ENCODE peak calls at places on chromosome 2, in four cellular contexts. L is upper lobe of left lung, W is GM23338, Z is GM12878. Y is an unnamed sample.

GRCh38 chr2:7745369-7745768 is 828.2 kb downstream of the RNF144A start:
- DNase-seq in L (no peak), Z (no peak), W (no peak), Y (no peak)

GRCh38 chr2:1626271-1626681 is 118.0 kb downstream of the PXDN start:
- DNase-seq in Z (no peak), L (peak), W (no peak), Y (no peak)

GRCh38 chr2:241223211-241224067 is 35.0 kb downstream of the ANO7 start:
- DNase-seq in W (no peak), Z (no peak), L (no peak), Y (peak)

GRCh38 chr2:193357508-193357907 is 1162.8 kb upstream of the TMEFF2 start:
- DNase-seq in W (no peak), L (no peak), Z (no peak), Y (no peak)

GRCh38 chr2:68790600-68790999 is 56.0 kb downstream of the ARHGAP25 start:
- DNase-seq in W (no peak), L (no peak), Z (no peak), Y (no peak)

GRCh38 chr2:190791347-190791982 is 89.2 kb upstream of the GLS start:
- DNase-seq in W (no peak), L (peak), Z (no peak), Y (no peak)

GRCh38 chr2:66364495-66364992 is 70.4 kb upstream of the MEIS1 start:
- DNase-seq in L (no peak), Z (no peak), W (no peak), Y (no peak)

GRCh38 chr2:236261452-236261851 is 2.8 kb downstream of the ASB18 start:
- DNase-seq in L (no peak), Z (no peak), W (no peak), Y (no peak)

GRCh38 chr2:193251909-193252308 is 1057.2 kb upstream of the TMEFF2 start:
- DNase-seq in L (no peak), Z (no peak), W (no peak), Y (no peak)

GRCh38 chr2:171124512-171124911 is 36.2 kb downstream of the TLK1 start:
- DNase-seq in Z (no peak), W (no peak), L (no peak), Y (no peak)

GRCh38 chr2:37283207-37283606 is 41.4 kb downstream of the PRKD3 start:
- DNase-seq in L (no peak), Z (no peak), W (no peak), Y (no peak)

GRCh38 chr2:236378851-236379250 is 114.6 kb upstream of the ASB18 start:
- DNase-seq in Z (no peak), L (no peak), W (no peak), Y (no peak)

GRCh38 chr2:227016894-227017293 is 147.1 kb downstream of the COL4A4 start:
- DNase-seq in Z (no peak), L (no peak), W (no peak), Y (no peak)

GRCh38 chr2:228469721-228470120 is 288.2 kb upstream of the SPHKAP start:
- DNase-seq in W (no peak), L (no peak), Z (no peak), Y (no peak)

GRCh38 chr2:43269074-43269572 is 42.7 kb upstream of the ZFP36L2 start:
- DNase-seq in W (no peak), Z (no peak), L (peak), Y (no peak)

GRCh38 chr2:164954954-164955701 is at the start of gene SLC38A11:
- DNase-seq in L (no peak), W (peak), Z (no peak), Y (no peak)

GRCh38 chr2:95669441-95669994 is 77.7 kb downstream of the TRIM43 start:
- DNase-seq in Z (no peak), W (no peak), L (no peak), Y (no peak)

GRCh38 chr2:197256021-197256420 is 54.6 kb downstream of the ANKRD44 start:
- DNase-seq in L (no peak), W (no peak), Z (no peak), Y (no peak)

GRCh38 chr2:181457741-181458425 is 697 bp downstream of the ITGA4 start:
- DNase-seq in W (peak), Z (no peak), L (peak), Y (peak)

GRCh38 chr2:105437708-105438103 is 38.9 kb upstream of the FHL2 start:
- DNase-seq in Z (no peak), L (no peak), W (no peak), Y (no peak)

GRCh38 chr2:44342854-44343253 is 18.4 kb downstream of the PREPL start:
- DNase-seq in Z (no peak), L (no peak), W (peak), Y (no peak)

GRCh38 chr2:24539258-24539657 is 48.2 kb downstream of the NCOA1 start:
- DNase-seq in L (no peak), Z (no peak), W (no peak), Y (no peak)

GRCh38 chr2:53129851-53130250 is 637.8 kb upstream of the CHAC2 start:
- DNase-seq in L (no peak), Z (no peak), W (no peak), Y (no peak)

GRCh38 chr2:159574246-159574645 is 42.1 kb downstream of the BAZ2B start:
- DNase-seq in Z (no peak), L (peak), W (no peak), Y (peak)

GRCh38 chr2:89821455-89821945 is 1130.0 kb downstream of the RPIA start:
- DNase-seq in L (no peak), W (no peak), Z (no peak), Y (no peak)

GRCh38 chr2:156005999-156006712 is 326.4 kb downstream of the NR4A2 start:
- DNase-seq in Z (no peak), L (no peak), W (peak), Y (no peak)

GRCh38 chr2:172693037-172693436 is 42.6 kb upstream of the RAPGEF4 start:
- DNase-seq in L (peak), W (no peak), Z (no peak), Y (peak)

GRCh38 chr2:106581276-106581675 is 94.1 kb downstream of the CD8B2 start:
- DNase-seq in W (no peak), Z (no peak), L (no peak), Y (no peak)

GRCh38 chr2:106580241-106580640 is 93.1 kb downstream of the CD8B2 start:
- DNase-seq in W (no peak), L (no peak), Z (no peak), Y (no peak)

GRCh38 chr2:106581755-106582430 is 94.7 kb downstream of the CD8B2 start:
- DNase-seq in L (peak), W (peak), Z (no peak), Y (no peak)

GRCh38 chr2:106584304-106584954 is 97.3 kb downstream of the CD8B2 start:
- DNase-seq in L (no peak), W (peak), Z (no peak), Y (no peak)

DNA sequence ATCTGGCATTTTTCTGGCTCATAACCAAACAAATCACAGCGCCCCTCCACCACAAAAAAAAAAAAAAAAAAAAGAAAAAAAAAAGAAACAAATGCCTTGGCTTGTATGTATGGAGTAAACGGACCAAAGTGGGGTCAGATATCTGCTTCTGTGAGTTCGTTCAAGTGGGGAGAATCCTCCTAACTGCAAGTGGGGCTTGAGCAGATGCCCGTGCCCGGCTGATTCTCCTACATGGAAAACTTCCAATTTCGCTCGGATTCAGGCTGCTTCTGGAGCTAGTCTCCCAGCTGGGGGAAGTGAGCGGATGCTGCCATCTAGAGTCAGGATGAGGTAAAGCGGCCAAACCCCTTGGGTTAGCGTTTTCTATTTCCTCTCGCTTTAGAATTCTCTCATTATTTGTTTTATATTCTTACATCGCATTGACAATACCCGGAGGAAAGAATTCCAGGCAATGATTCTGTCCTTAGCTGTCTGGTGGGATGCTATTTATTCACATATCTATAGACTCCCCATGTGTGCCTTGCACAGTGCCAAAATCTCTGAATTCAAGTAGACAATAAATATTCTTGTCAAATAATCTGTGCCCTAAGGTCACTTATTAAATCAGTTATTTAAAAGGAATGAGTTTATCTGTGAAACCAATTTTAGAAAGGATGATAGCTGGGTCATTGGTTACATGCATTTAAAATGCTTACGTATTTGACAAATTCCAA is 95.4 kb downstream of the CD8B2 start:
- DNase-seq in Z (no peak), W (peak), L (peak), Y (no peak)
- H3K4me3 ChIP-seq in Z (no peak), W (peak), L (peak), Y (no peak)

GRCh38 chr2:47069628-47070154 is 85.4 kb downstream of the STPG4 start:
- DNase-seq in L (peak), Z (no peak), W (peak), Y (no peak)
- TF ChIP-seq POLR2AphosphoS5 in L (no peak), Z (no peak), W (no peak), Y (no peak)

GRCh38 chr2:111119004-111119846 is 1.5 kb upstream of the BCL2L11 start:
- DNase-seq in W (peak), Z (no peak), L (peak), Y (no peak)
- H3K4me3 ChIP-seq in W (peak), Z (no peak), L (peak), Y (no peak)

GRCh38 chr2:233068762-233069418 is 8.7 kb downstream of the INPP5D start:
- DNase-seq in Z (no peak), L (no peak), W (no peak), Y (no peak)
- TF ChIP-seq POLR2AphosphoS5 in Z (peak), L (no peak), W (no peak), Y (no peak)

GRCh38 chr2:40867829-40868228 is 415.9 kb upstream of the SLC8A1 start:
- DNase-seq in W (no peak), L (no peak), Z (no peak), Y (no peak)

GRCh38 chr2:40874380-40874779 is 422.5 kb upstream of the SLC8A1 start:
- DNase-seq in Z (no peak), W (no peak), L (no peak), Y (no peak)

GRCh38 chr2:40877734-40878288 is 425.9 kb upstream of the SLC8A1 start:
- DNase-seq in W (no peak), Z (no peak), L (no peak), Y (no peak)

DNA sequence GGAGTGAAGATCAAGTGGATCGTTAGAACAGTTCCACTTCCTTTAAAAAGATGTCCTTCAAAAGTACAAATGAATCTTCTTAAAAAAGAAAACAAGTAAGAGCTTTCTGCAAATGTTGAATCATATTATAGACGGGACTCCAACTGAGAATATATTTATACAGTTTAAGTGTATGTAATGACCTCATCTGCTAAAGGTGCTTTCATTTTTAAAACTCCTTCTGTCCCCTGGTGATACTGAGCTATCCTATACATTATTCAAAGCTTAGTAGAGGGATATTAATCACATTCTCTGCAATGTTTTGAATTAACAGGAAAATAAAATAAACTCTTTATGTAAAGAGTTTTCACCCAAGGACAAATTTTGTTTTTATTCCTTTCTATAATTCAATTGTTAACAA is 420.7 kb upstream of the SLC8A1 start:
- DNase-seq in Z (no peak), L (no peak), W (no peak), Y (no peak)
- H3K4me3 ChIP-seq in Z (no peak), L (no peak), W (no peak), Y (no peak)

Y was measured in HL-60.